ENCODE peak calls at places on chromosomes 13 and 19, in four cellular contexts. A, F, D and I are unnamed samples. For H3K4me1 and H3K27me3, the result is how much of the 10 kb centered on the place peaks cover.

GRCh38 chr13:26946675-26947342 is 186.2 kb upstream of the GPR12 start:
- DNase-seq in A (no peak), F (no peak), D (no peak), I (peak)

GRCh38 chr13:109256866-109257760 is 529.3 kb downstream of the IRS2 start:
- DNase-seq in A (no peak), F (no peak), D (no peak), I (no peak)

GRCh38 chr19:15464394-15465385 is at the start of gene RASAL3:
- DNase-seq in A (no peak), F (no peak), D (peak), I (peak)

GRCh38 chr13:93039131-93039530 is 187.5 kb upstream of the GPC6 start:
- DNase-seq in A (no peak), F (no peak), D (no peak), I (no peak)

GRCh38 chr19:13788991-13789390 is 6.3 kb upstream of the ZSWIM4 start:
- DNase-seq in A (no peak), F (no peak), D (no peak), I (no peak)

GRCh38 chr19:887599-887998 is 5.4 kb downstream of the MED16 start:
- DNase-seq in A (no peak), F (no peak), D (no peak), I (no peak)

GRCh38 chr13:69970521-69970920 is 137.1 kb upstream of the ATXN8OS start:
- DNase-seq in A (no peak), F (no peak), D (peak), I (no peak)

GRCh38 chr13:33526718-33527117 is 241.2 kb upstream of the STARD13 start:
- DNase-seq in A (no peak), F (no peak), D (no peak), I (no peak)

GRCh38 chr19:29623726-29624488 is 17.8 kb downstream of the POP4 start:
- DNase-seq in A (no peak), F (no peak), D (no peak), I (peak)

GRCh38 chr13:106156468-106156867 is 379.0 kb downstream of the EFNB2 start:
- DNase-seq in A (no peak), F (no peak), D (no peak), I (no peak)

GRCh38 chr19:29872224-29872731 is 60.5 kb downstream of the CCNE1 start:
- DNase-seq in A (no peak), F (no peak), D (peak), I (peak)

GRCh38 chr19:45499196-45500180 is 1.2 kb downstream of the PPM1N start:
- DNase-seq in A (no peak), F (no peak), D (peak), I (peak)

GRCh38 chr13:41231786-41232185 is 31.6 kb downstream of the MTRF1 start:
- DNase-seq in A (no peak), F (peak), D (peak), I (peak)

GRCh38 chr13:110319774-110320509 is 12.9 kb downstream of the COL4A2 start:
- DNase-seq in A (no peak), F (no peak), D (peak), I (no peak)

GRCh38 chr19:34481861-34482379 is 362 bp downstream of the WTIP start:
- DNase-seq in A (no peak), F (peak), D (peak), I (no peak)

GRCh38 chr13:90135558-90135957 is 1211.9 kb upstream of the MIR17HG start:
- DNase-seq in A (no peak), F (no peak), D (no peak), I (no peak)
- H3K4me1 ChIP-seq in A (under half), F (under half), D (under half), I (under half)

GRCh38 chr19:50330365-50331078 is 1.3 kb upstream of the KCNC3 start:
- DNase-seq in A (no peak), F (peak), D (peak), I (peak)

GRCh38 chr19:50331187-50332013 is 2.2 kb upstream of the KCNC3 start:
- DNase-seq in A (no peak), F (no peak), D (peak), I (no peak)

GRCh38 chr19:50328257-50329145 is 676 bp downstream of the KCNC3 start:
- DNase-seq in A (no peak), F (no peak), D (peak), I (no peak)

GRCh38 chr19:50327461-50328256 is 1.5 kb downstream of the KCNC3 start:
- DNase-seq in A (no peak), F (no peak), D (no peak), I (no peak)

DNA sequence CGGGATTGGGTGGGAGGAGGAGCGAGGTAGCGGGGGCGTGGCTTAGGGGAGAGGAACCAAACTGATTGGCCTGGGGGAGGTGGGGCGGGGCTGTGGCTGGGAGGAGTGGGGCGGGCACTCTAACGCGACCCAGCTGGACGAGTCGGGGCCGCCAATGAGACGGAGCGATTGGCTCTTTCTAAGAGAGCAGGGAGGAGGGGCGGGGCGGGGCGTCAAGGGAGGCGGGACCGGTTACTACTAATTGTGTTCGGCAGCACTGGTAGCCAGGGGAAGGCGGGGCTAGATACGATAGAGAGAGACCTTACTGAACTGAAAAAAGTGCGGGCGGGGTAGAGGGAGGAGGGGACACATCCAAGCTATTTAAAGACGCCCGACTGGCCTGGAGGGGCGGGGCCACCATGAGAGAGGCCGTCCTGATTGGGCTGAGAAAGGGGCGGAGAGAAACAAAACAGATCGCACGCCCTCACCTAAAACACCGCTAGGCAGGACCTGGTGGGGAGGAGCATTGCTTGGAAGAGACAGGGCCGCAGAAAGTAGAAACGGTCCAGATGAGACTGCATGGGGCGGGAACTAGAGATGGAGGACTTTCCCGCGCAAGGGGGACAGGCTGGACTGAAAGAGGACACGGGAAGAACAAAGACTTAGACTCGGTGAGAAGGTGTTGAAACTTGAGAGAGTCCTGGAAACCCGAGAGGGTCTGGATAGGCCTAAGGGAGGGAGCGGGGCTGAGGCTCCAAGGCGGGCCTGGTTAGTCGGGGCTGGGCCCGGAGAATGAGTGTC is at the start of gene KCNC3:
- DNase-seq in A (peak), F (peak), D (peak), I (peak)
- H3K27me3 ChIP-seq in A (under half), F (half or more), D (under half), I (under half)

GRCh38 chr19:17751912-17752273 is 616 bp downstream of the FCHO1 start:
- DNase-seq in A (no peak), F (no peak), D (no peak), I (no peak)
- H3K27ac ChIP-seq in A (peak), F (no peak), D (no peak), I (peak)

GRCh38 chr13:78623132-78623531 is 19.8 kb upstream of the POU4F1 start:
- DNase-seq in A (no peak), F (no peak), D (no peak), I (no peak)
- H3K4me1 ChIP-seq in A (under half), F (under half), D (under half), I (under half)

DNA sequence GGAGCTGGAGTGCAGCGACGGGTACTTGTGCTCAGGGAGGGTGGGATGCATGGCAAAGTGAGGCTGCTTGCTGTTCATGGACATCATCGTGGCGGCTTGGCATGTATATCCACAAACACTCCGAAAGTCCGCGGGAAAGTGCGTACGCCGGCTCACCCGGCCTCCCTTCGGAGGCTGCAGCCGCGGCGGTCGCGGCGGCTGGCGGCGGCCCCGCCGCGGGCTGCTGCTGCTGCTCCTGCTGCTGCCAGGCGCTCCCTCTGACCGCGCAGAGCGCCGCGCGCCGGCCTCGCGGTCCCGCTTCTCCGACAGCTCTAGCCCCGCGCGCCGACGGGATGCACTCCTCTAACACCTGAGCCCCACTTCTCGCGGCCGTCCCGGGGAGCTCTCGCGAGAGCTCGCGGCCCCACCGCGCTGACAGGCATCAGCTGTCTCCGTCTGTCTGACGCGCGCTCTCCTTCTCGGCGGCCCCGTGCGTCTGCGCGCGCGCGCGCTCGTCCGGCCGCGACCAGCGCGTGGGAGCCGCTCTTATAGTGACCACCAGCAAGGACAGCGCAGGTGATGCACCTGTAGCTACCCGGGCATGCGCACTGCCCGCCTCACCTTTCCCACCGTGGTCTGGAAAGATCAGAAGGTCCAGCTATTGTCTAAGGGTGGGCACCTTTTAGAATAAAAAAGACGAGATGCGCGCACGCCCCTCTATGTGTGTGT is at the start of gene POU4F1:
- DNase-seq in A (no peak), F (peak), D (peak), I (peak)
- H3K27me3 ChIP-seq in A (half or more), F (half or more), D (half or more), I (under half)

GRCh38 chr13:43268632-43269031 is 245.2 kb downstream of the DNAJC15 start:
- DNase-seq in A (no peak), F (no peak), D (no peak), I (no peak)

GRCh38 chr13:43269037-43269476 is 245.7 kb downstream of the DNAJC15 start:
- DNase-seq in A (no peak), F (no peak), D (no peak), I (peak)

GRCh38 chr13:43271152-43271551 is 247.8 kb downstream of the DNAJC15 start:
- DNase-seq in A (no peak), F (no peak), D (no peak), I (no peak)

GRCh38 chr13:43267916-43268315 is 244.5 kb downstream of the DNAJC15 start:
- DNase-seq in A (no peak), F (no peak), D (no peak), I (no peak)

GRCh38 chr13:43270043-43270830 is 246.9 kb downstream of the DNAJC15 start:
- DNase-seq in A (no peak), F (no peak), D (no peak), I (no peak)
- H3K27ac ChIP-seq in A (peak), F (peak), D (no peak), I (no peak)

GRCh38 chr13:113820813-113821651 is 42.8 kb downstream of the GAS6 start:
- DNase-seq in A (no peak), F (peak), D (no peak), I (no peak)
- H3K4me1 ChIP-seq in A (half or more), F (half or more), D (under half), I (under half)

DNA sequence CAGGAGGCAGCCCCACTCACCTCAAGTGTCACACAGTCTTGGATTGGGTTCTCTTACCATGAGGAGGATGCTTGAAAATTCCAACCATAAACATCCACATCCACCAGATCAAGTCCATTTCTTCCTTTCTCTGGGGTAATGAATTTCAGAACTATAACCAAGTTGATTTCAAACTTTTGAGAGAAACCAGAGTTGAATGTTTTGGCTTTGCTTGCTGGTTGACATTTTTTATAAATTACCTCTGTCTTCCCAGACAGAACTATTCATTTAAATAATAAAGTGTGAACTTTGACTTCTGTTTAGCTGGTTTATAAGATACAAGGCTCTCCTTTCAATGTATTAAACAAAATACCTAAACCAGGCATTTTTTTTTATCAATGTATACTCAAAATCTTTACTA is 550.7 kb downstream of the KCTD12 start:
- DNase-seq in A (no peak), F (no peak), D (no peak), I (no peak)
- H3K27me3 ChIP-seq in A (under half), F (under half), D (under half), I (under half)

GRCh38 chr19:10093295-10094186 is 7.4 kb downstream of the SHFL start:
- DNase-seq in A (no peak), F (no peak), D (peak), I (no peak)

GRCh38 chr19:10100163-10100785 is 2.2 kb downstream of the ANGPTL6 start:
- DNase-seq in A (no peak), F (no peak), D (no peak), I (no peak)

GRCh38 chr19:10095622-10095947 is 6.9 kb downstream of the ANGPTL6 start:
- DNase-seq in A (no peak), F (no peak), D (no peak), I (no peak)

GRCh38 chr19:10095948-10096614 is 6.4 kb downstream of the ANGPTL6 start:
- DNase-seq in A (no peak), F (peak), D (peak), I (peak)

GRCh38 chr19:10096615-10096963 is 5.9 kb downstream of the ANGPTL6 start:
- DNase-seq in A (no peak), F (peak), D (no peak), I (no peak)
- H3K27ac ChIP-seq in A (peak), F (peak), D (no peak), I (peak)

GRCh38 chr19:7669641-7670040 is 792 bp downstream of the RETN start:
- DNase-seq in A (no peak), F (no peak), D (no peak), I (no peak)

GRCh38 chr19:7670150-7670784 is 1.4 kb downstream of the RETN start:
- DNase-seq in A (no peak), F (no peak), D (no peak), I (no peak)

GRCh38 chr19:7668842-7669241 is at the start of gene RETN:
- DNase-seq in A (no peak), F (no peak), D (no peak), I (no peak)

GRCh38 chr19:7672522-7672921 is 3.7 kb downstream of the RETN start:
- DNase-seq in A (no peak), F (no peak), D (no peak), I (no peak)

DNA sequence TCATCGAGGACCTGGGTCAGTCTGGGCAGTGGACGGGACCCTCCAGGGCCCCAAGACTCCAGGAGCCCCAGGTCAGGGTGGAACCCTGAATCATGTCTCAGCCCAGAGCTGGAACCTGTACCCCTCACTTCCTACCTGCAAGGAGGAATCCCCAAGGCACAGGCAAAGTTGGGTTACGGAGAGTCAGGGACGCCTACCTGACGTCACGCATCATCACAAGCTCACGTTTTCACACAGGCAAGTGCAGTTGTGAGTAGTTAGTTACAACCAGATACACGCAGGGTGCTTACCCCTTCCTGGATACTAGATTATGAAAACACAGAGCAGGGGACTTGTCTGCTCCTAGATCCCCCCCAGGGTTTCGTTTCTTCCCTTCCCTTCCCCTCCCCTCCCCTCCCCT is 1.9 kb downstream of the RETN start:
- DNase-seq in A (no peak), F (no peak), D (no peak), I (no peak)
- H3K4me1 ChIP-seq in A (under half), F (under half), D (under half), I (under half)